ENCODE peak calls at places on chromosome 15, in eight cellular contexts. Y is frontal cortex; T is stimulated activated CD8-positive, alpha-beta memory T cell treated with anti-CD3 and anti-CD28 coated beads, Interleukin-15, amount 100 ng/mL, for 24 hours; I is activated B cell treated with CpG ODN at 0.5 μM for 24 hours; Z is iris pigment epithelial cell; V is Peyer's patch; E is T1000; U is CD8-positive, alpha-beta memory T cell. C is an unnamed sample.

GRCh38 chr15:101358895-101359294 is 63.8 kb upstream of the SNRPA1 start:
- DNase-seq in Y (no peak), T (no peak), I (no peak), Z (no peak), V (no peak), E (no peak), U (no peak), C (no peak)

GRCh38 chr15:39680868-39681267 is 100.0 kb downstream of the THBS1 start:
- DNase-seq in Y (no peak), T (no peak), I (no peak), Z (peak; percentile 44), V (no peak), E (no peak), U (no peak), C (no peak)

GRCh38 chr15:76380249-76380648 is 43.7 kb downstream of the ISL2 start:
- DNase-seq in Y (no peak), T (no peak), I (no peak), Z (no peak), V (no peak), E (no peak), U (no peak), C (no peak)

GRCh38 chr15:28892789-28893610 is 7.2 kb downstream of the APBA2 start:
- DNase-seq in Y (no peak), T (no peak), I (no peak), Z (peak; percentile 34), V (no peak), E (no peak), U (no peak), C (no peak)

GRCh38 chr15:67307156-67307555 is 52.6 kb downstream of the IQCH start:
- DNase-seq in Y (no peak), T (no peak), I (no peak), Z (peak; percentile 42), V (no peak), E (no peak), U (no peak), C (no peak)

GRCh38 chr15:49984436-49984835 is 134.6 kb downstream of the ATP8B4 start:
- DNase-seq in Y (no peak), T (no peak), I (no peak), Z (no peak), V (no peak), E (no peak), U (no peak), C (no peak)

GRCh38 chr15:82852906-82853635 is 43.6 kb downstream of the WHAMM start:
- DNase-seq in Y (no peak), T (no peak), I (no peak), Z (no peak), V (peak; percentile 44), E (no peak), U (no peak), C (peak; percentile 24)

GRCh38 chr15:70299931-70300858 is 202.5 kb upstream of the TLE3 start:
- DNase-seq in Y (no peak), T (peak; percentile 28), I (peak; percentile 39), Z (no peak), V (peak; percentile 90), E (no peak), U (peak; percentile 92), C (peak; percentile 45)

GRCh38 chr15:97235285-97235985 is 725.1 kb upstream of the ARRDC4 start:
- DNase-seq in Y (peak; percentile 12), T (no peak), I (no peak), Z (peak; percentile 42), V (peak; percentile 80), E (peak; percentile 40), U (no peak), C (peak; percentile 64)

GRCh38 chr15:98597666-98598065 is 50.7 kb upstream of the IGF1R start:
- DNase-seq in Y (no peak), T (no peak), I (no peak), Z (peak; percentile 11), V (no peak), E (no peak), U (no peak), C (no peak)

GRCh38 chr15:100125627-100126231 is 216.0 kb downstream of the ADAMTS17 start:
- DNase-seq in Y (no peak), T (no peak), I (no peak), Z (no peak), V (peak; percentile 55), E (no peak), U (no peak), C (no peak)

GRCh38 chr15:69692342-69692741 is 239.7 kb downstream of the RPLP1 start:
- DNase-seq in Y (no peak), T (no peak), I (no peak), Z (no peak), V (no peak), E (no peak), U (no peak), C (no peak)

C was measured in stomach.